ENCODE peak calls at places on chromosome 5, in seven cellular contexts. One of them, this sample, is unnamed.
A peak's percentile ranks its signal among the peaks of the same experiment; 100 is the strongest.

GRCh38 chr5:31502506-31502905 is 29.4 kb downstream of the DROSHA start:
- DNase-seq in Peyer's patch: no peak
- DNase-seq in cardiac fibroblast: no peak
- DNase-seq in OCI-LY7: no peak
- DNase-seq in heart left ventricle: no peak
- DNase-seq in esophagus squamous epithelium: no peak
- DNase-seq in foreskin fibroblast: peak; percentile 15
- DNase-seq in this sample: peak; percentile 6

GRCh38 chr5:39775458-39776365 is 350.9 kb upstream of the DAB2 start:
- DNase-seq in heart left ventricle: no peak
- DNase-seq in esophagus squamous epithelium: no peak
- DNase-seq in cardiac fibroblast: peak; percentile 95
- DNase-seq in Peyer's patch: no peak
- DNase-seq in OCI-LY7: no peak
- DNase-seq in foreskin fibroblast: peak; percentile 89
- DNase-seq in this sample: peak; percentile 85

GRCh38 chr5:159883522-159883950 is 32.7 kb upstream of the ADRA1B start:
- DNase-seq in Peyer's patch: no peak
- DNase-seq in esophagus squamous epithelium: no peak
- DNase-seq in foreskin fibroblast: peak; percentile 85
- DNase-seq in cardiac fibroblast: peak; percentile 91
- DNase-seq in OCI-LY7: no peak
- DNase-seq in heart left ventricle: no peak
- DNase-seq in this sample: peak; percentile 88

GRCh38 chr5:178290376-178290775 is 57.8 kb upstream of the PHYKPL start:
- DNase-seq in cardiac fibroblast: no peak
- DNase-seq in esophagus squamous epithelium: no peak
- DNase-seq in foreskin fibroblast: no peak
- DNase-seq in heart left ventricle: no peak
- DNase-seq in Peyer's patch: no peak
- DNase-seq in OCI-LY7: no peak
- DNase-seq in this sample: no peak

GRCh38 chr5:115939059-115939458 is 23.2 kb upstream of the LVRN start:
- DNase-seq in foreskin fibroblast: peak; percentile 31
- DNase-seq in OCI-LY7: no peak
- DNase-seq in esophagus squamous epithelium: no peak
- DNase-seq in Peyer's patch: no peak
- DNase-seq in cardiac fibroblast: no peak
- DNase-seq in heart left ventricle: no peak
- DNase-seq in this sample: no peak

GRCh38 chr5:159316519-159317383 is 13.5 kb downstream of the IL12B start:
- DNase-seq in foreskin fibroblast: peak; percentile 69
- DNase-seq in esophagus squamous epithelium: no peak
- DNase-seq in cardiac fibroblast: peak; percentile 80
- DNase-seq in OCI-LY7: peak; percentile 67
- DNase-seq in Peyer's patch: no peak
- DNase-seq in heart left ventricle: peak; percentile 20
- DNase-seq in this sample: peak; percentile 73

GRCh38 chr5:178644826-178645545 is 18.1 kb upstream of the CLK4 start:
- DNase-seq in Peyer's patch: no peak
- DNase-seq in heart left ventricle: no peak
- DNase-seq in cardiac fibroblast: peak; percentile 70
- DNase-seq in esophagus squamous epithelium: no peak
- DNase-seq in OCI-LY7: no peak
- DNase-seq in foreskin fibroblast: peak; percentile 55
- DNase-seq in this sample: no peak

GRCh38 chr5:125056641-125057345 is 310.4 kb upstream of the ZNF608 start:
- DNase-seq in heart left ventricle: no peak
- DNase-seq in Peyer's patch: no peak
- DNase-seq in OCI-LY7: peak; percentile 61
- DNase-seq in foreskin fibroblast: no peak
- DNase-seq in esophagus squamous epithelium: no peak
- DNase-seq in cardiac fibroblast: no peak
- DNase-seq in this sample: no peak

GRCh38 chr5:132639706-132640130 is 18.3 kb upstream of the IL13 start:
- DNase-seq in heart left ventricle: no peak
- DNase-seq in esophagus squamous epithelium: no peak
- DNase-seq in Peyer's patch: no peak
- DNase-seq in cardiac fibroblast: no peak
- DNase-seq in foreskin fibroblast: no peak
- DNase-seq in OCI-LY7: no peak
- DNase-seq in this sample: no peak

GRCh38 chr5:31854181-31854624 is 215.3 kb downstream of the PDZD2 start:
- DNase-seq in foreskin fibroblast: peak; percentile 41
- DNase-seq in cardiac fibroblast: peak; percentile 60
- DNase-seq in OCI-LY7: no peak
- DNase-seq in Peyer's patch: no peak
- DNase-seq in esophagus squamous epithelium: no peak
- DNase-seq in heart left ventricle: peak; percentile 47
- DNase-seq in this sample: peak; percentile 2

GRCh38 chr5:146904890-146905289 is 26.3 kb upstream of the PPP2R2B start:
- DNase-seq in cardiac fibroblast: no peak
- DNase-seq in OCI-LY7: no peak
- DNase-seq in esophagus squamous epithelium: no peak
- DNase-seq in heart left ventricle: no peak
- DNase-seq in Peyer's patch: no peak
- DNase-seq in foreskin fibroblast: no peak
- DNase-seq in this sample: no peak

GRCh38 chr5:171863928-171864327 is 78.3 kb downstream of the SMIM23 start:
- DNase-seq in foreskin fibroblast: peak; percentile 75
- DNase-seq in cardiac fibroblast: peak; percentile 91
- DNase-seq in OCI-LY7: no peak
- DNase-seq in Peyer's patch: no peak
- DNase-seq in esophagus squamous epithelium: no peak
- DNase-seq in heart left ventricle: no peak
- DNase-seq in this sample: peak; percentile 83

GRCh38 chr5:32707394-32707997 is 3.6 kb upstream of the NPR3 start:
- DNase-seq in heart left ventricle: no peak
- DNase-seq in OCI-LY7: peak; percentile 36
- DNase-seq in foreskin fibroblast: peak; percentile 65
- DNase-seq in cardiac fibroblast: peak; percentile 63
- DNase-seq in esophagus squamous epithelium: no peak
- DNase-seq in Peyer's patch: no peak
- DNase-seq in this sample: peak; percentile 71

GRCh38 chr5:181188700-181189362 is 16.2 kb downstream of the TRIM7 start:
- DNase-seq in cardiac fibroblast: peak; percentile 89
- DNase-seq in Peyer's patch: peak; percentile 82
- DNase-seq in heart left ventricle: peak; percentile 72
- DNase-seq in OCI-LY7: peak; percentile 89
- DNase-seq in foreskin fibroblast: peak; percentile 82
- DNase-seq in esophagus squamous epithelium: no peak
- DNase-seq in this sample: peak; percentile 82

GRCh38 chr5:168699002-168699401 is 119.8 kb upstream of the PANK3 start:
- DNase-seq in Peyer's patch: no peak
- DNase-seq in esophagus squamous epithelium: no peak
- DNase-seq in heart left ventricle: peak; percentile 73
- DNase-seq in cardiac fibroblast: no peak
- DNase-seq in foreskin fibroblast: no peak
- DNase-seq in OCI-LY7: no peak
- DNase-seq in this sample: peak; percentile 59

GRCh38 chr5:73565969-73566547 is 515 bp downstream of the UTP15 start:
- DNase-seq in cardiac fibroblast: no peak
- DNase-seq in foreskin fibroblast: peak; percentile 18
- DNase-seq in esophagus squamous epithelium: no peak
- DNase-seq in OCI-LY7: no peak
- DNase-seq in Peyer's patch: no peak
- DNase-seq in heart left ventricle: no peak
- DNase-seq in this sample: no peak

GRCh38 chr5:145838276-145838675 is 3.1 kb upstream of the PRELID2 start:
- DNase-seq in Peyer's patch: no peak
- DNase-seq in heart left ventricle: no peak
- DNase-seq in OCI-LY7: no peak
- DNase-seq in esophagus squamous epithelium: no peak
- DNase-seq in cardiac fibroblast: no peak
- DNase-seq in foreskin fibroblast: no peak
- DNase-seq in this sample: no peak

GRCh38 chr5:1156754-1157460 is 44.5 kb upstream of the SLC6A19 start:
- DNase-seq in heart left ventricle: no peak
- DNase-seq in OCI-LY7: no peak
- DNase-seq in Peyer's patch: no peak
- DNase-seq in cardiac fibroblast: no peak
- DNase-seq in esophagus squamous epithelium: no peak
- DNase-seq in foreskin fibroblast: no peak
- DNase-seq in this sample: no peak

GRCh38 chr5:1158647-1159340 is 42.6 kb upstream of the SLC6A19 start:
- DNase-seq in Peyer's patch: peak; percentile 43
- DNase-seq in esophagus squamous epithelium: no peak
- DNase-seq in foreskin fibroblast: no peak
- DNase-seq in heart left ventricle: no peak
- DNase-seq in OCI-LY7: no peak
- DNase-seq in cardiac fibroblast: no peak
- DNase-seq in this sample: no peak

GRCh38 chr5:1153428-1153827 is 41.6 kb upstream of the SLC12A7 start:
- DNase-seq in foreskin fibroblast: no peak
- DNase-seq in cardiac fibroblast: no peak
- DNase-seq in esophagus squamous epithelium: no peak
- DNase-seq in heart left ventricle: no peak
- DNase-seq in OCI-LY7: no peak
- DNase-seq in Peyer's patch: no peak
- DNase-seq in this sample: no peak

GRCh38 chr5:1155191-1156032 is 43.5 kb upstream of the SLC12A7 start:
- DNase-seq in OCI-LY7: no peak
- DNase-seq in foreskin fibroblast: no peak
- DNase-seq in esophagus squamous epithelium: no peak
- DNase-seq in cardiac fibroblast: no peak
- DNase-seq in Peyer's patch: no peak
- DNase-seq in heart left ventricle: no peak
- DNase-seq in this sample: no peak

DNA sequence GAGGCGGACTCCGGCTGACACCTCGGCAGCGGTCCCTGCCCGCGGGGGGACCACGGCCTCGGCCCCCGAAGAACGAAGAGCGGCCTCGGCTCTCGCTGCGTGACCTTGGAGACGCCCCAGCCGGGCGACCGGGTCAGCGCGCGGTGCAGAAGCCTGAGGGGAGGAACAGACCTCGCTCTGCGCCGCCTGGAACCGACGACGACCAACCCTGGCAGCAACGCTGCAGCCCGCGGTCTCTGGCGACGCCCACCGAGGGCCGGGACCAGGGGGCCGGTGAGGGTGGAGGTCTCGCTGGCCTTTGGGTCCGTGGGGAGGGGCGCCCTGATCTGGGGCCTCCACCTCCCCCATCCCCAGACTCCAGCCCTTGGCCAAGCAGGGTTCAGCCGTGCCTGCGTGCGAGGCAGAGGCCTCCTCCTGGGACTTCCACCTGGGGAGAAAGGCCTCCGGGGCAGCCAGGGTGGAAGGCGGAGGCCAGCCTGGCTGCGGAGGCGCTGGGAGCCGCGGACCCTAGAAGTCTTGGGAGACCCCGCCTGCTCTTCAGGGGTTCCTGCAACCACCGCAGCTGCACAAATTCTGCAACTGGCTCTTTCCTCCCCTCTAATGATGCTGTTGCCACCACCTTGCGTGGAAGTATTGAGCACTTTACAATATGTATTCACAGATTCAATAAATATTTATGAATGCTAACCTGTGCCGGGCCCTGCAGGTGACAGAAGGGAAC is 44.3 kb upstream of the SLC12A7 start:
- DNase-seq in heart left ventricle: no peak
- DNase-seq in foreskin fibroblast: no peak
- DNase-seq in cardiac fibroblast: no peak
- DNase-seq in Peyer's patch: no peak
- DNase-seq in esophagus squamous epithelium: no peak
- DNase-seq in OCI-LY7: no peak
- DNase-seq in this sample: no peak
- H3K4me3 ChIP-seq in heart left ventricle: peak overlapping the region; percentile 36
- H3K4me3 ChIP-seq in foreskin fibroblast: no peak overlapping the region
- H3K4me3 ChIP-seq in cardiac fibroblast: no peak overlapping the region
- H3K4me3 ChIP-seq in Peyer's patch: peak overlapping the region; percentile 47
- H3K4me3 ChIP-seq in esophagus squamous epithelium: peak overlapping the region; percentile 2
- H3K4me3 ChIP-seq in OCI-LY7: no peak overlapping the region
- H3K4me3 ChIP-seq in this sample: no peak overlapping the region

GRCh38 chr5:19048750-19049149 is 939.2 kb downstream of the CDH18 start:
- DNase-seq in foreskin fibroblast: no peak
- DNase-seq in OCI-LY7: no peak
- DNase-seq in esophagus squamous epithelium: no peak
- DNase-seq in cardiac fibroblast: no peak
- DNase-seq in Peyer's patch: no peak
- DNase-seq in heart left ventricle: no peak
- DNase-seq in this sample: no peak
- TF ChIP-seq CTCF in foreskin fibroblast: no peak
- TF ChIP-seq CTCF in OCI-LY7: no peak
- TF ChIP-seq CTCF in esophagus squamous epithelium: no peak
- TF ChIP-seq CTCF in cardiac fibroblast: no peak
- TF ChIP-seq CTCF in Peyer's patch: no peak
- TF ChIP-seq CTCF in heart left ventricle: no peak
- TF ChIP-seq CTCF in this sample: no peak

GRCh38 chr5:43210570-43210969 is 18.5 kb downstream of the NIM1K start:
- DNase-seq in heart left ventricle: no peak
- DNase-seq in Peyer's patch: no peak
- DNase-seq in cardiac fibroblast: no peak
- DNase-seq in esophagus squamous epithelium: no peak
- DNase-seq in OCI-LY7: no peak
- DNase-seq in foreskin fibroblast: no peak
- DNase-seq in this sample: no peak

GRCh38 chr5:43209833-43210232 is 17.8 kb downstream of the NIM1K start:
- DNase-seq in OCI-LY7: no peak
- DNase-seq in heart left ventricle: no peak
- DNase-seq in Peyer's patch: no peak
- DNase-seq in cardiac fibroblast: no peak
- DNase-seq in esophagus squamous epithelium: no peak
- DNase-seq in foreskin fibroblast: no peak
- DNase-seq in this sample: no peak

GRCh38 chr5:43208658-43209057 is 16.6 kb downstream of the NIM1K start:
- DNase-seq in OCI-LY7: no peak
- DNase-seq in Peyer's patch: no peak
- DNase-seq in foreskin fibroblast: no peak
- DNase-seq in cardiac fibroblast: no peak
- DNase-seq in esophagus squamous epithelium: no peak
- DNase-seq in heart left ventricle: no peak
- DNase-seq in this sample: no peak

GRCh38 chr5:43207601-43208000 is 15.6 kb downstream of the NIM1K start:
- DNase-seq in heart left ventricle: no peak
- DNase-seq in OCI-LY7: no peak
- DNase-seq in cardiac fibroblast: peak; percentile 42
- DNase-seq in esophagus squamous epithelium: no peak
- DNase-seq in foreskin fibroblast: peak; percentile 75
- DNase-seq in Peyer's patch: no peak
- DNase-seq in this sample: no peak

DNA sequence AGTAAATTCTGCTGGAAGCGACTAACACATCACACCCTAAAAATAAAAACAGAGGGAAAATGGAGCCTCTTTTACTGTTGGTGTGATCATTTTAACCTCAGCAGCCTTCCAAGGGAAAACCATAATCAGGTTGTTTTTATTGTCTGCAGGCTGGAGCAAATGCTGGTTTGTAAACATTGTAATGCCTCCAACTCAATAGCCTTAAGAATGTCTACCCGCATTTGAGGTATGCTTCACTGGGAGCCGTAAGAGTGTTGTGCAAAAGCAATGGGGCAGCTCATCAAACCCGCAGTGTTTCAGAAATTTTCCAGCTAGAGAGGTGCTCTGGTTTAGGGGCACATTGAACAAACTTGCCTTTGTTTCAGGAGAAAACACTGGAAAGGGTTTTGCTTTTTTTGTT is 17.0 kb downstream of the NIM1K start:
- DNase-seq in Peyer's patch: no peak
- DNase-seq in heart left ventricle: no peak
- DNase-seq in foreskin fibroblast: no peak
- DNase-seq in cardiac fibroblast: no peak
- DNase-seq in OCI-LY7: no peak
- DNase-seq in esophagus squamous epithelium: no peak
- DNase-seq in this sample: no peak
- H3K4me3 ChIP-seq in Peyer's patch: no peak overlapping the region
- H3K4me3 ChIP-seq in heart left ventricle: no peak overlapping the region
- H3K4me3 ChIP-seq in foreskin fibroblast: no peak overlapping the region
- H3K4me3 ChIP-seq in cardiac fibroblast: no peak overlapping the region
- H3K4me3 ChIP-seq in OCI-LY7: no peak overlapping the region
- H3K4me3 ChIP-seq in esophagus squamous epithelium: no peak overlapping the region
- H3K4me3 ChIP-seq in this sample: no peak overlapping the region

GRCh38 chr5:34538026-34538672 is 118.0 kb upstream of the RAI14 start:
- DNase-seq in heart left ventricle: no peak
- DNase-seq in OCI-LY7: no peak
- DNase-seq in cardiac fibroblast: peak; percentile 61
- DNase-seq in Peyer's patch: no peak
- DNase-seq in esophagus squamous epithelium: no peak
- DNase-seq in foreskin fibroblast: peak; percentile 62
- DNase-seq in this sample: peak; percentile 48
- TF ChIP-seq CTCF in heart left ventricle: no peak
- TF ChIP-seq CTCF in OCI-LY7: peak; percentile 50
- TF ChIP-seq CTCF in cardiac fibroblast: peak; percentile 42
- TF ChIP-seq CTCF in Peyer's patch: no peak
- TF ChIP-seq CTCF in esophagus squamous epithelium: peak; percentile 26
- TF ChIP-seq CTCF in foreskin fibroblast: peak; percentile 26
- TF ChIP-seq CTCF in this sample: peak; percentile 44